ENCODE peak calls at places on chromosomes 12 and 14, in ten cellular contexts. C is mucosa of descending colon, V is prostate gland, O is fibroblast of mammary gland, Q is cardiac fibroblast, P is IMR-90, Z is OCI-LY7, B is uterus, G is astrocyte, F is GM12865. D is an unnamed sample.

GRCh38 chr12:88816201-88816600 is 235.9 kb upstream of the KITLG start:
- DNase-seq in G (peak; percentile 22), Q (no peak), Z (no peak), F (no peak), V (no peak), B (no peak), C (no peak), O (no peak), P (peak; percentile 8), D (no peak)

GRCh38 chr14:96979611-96980074 is 182.5 kb downstream of the VRK1 start:
- DNase-seq in P (no peak), V (no peak), B (no peak), G (no peak), Q (no peak), F (no peak), O (no peak), C (no peak), Z (no peak), D (no peak)

GRCh38 chr14:94680498-94681288 is 68.5 kb downstream of the SERPINA3 start:
- DNase-seq in B (peak; percentile 31), Z (no peak), P (no peak), G (no peak), O (no peak), Q (no peak), C (no peak), V (no peak), F (no peak), D (no peak)

GRCh38 chr12:4283512-4284255 is 10.1 kb downstream of the CCND2 start:
- DNase-seq in Q (no peak), B (no peak), Z (no peak), P (no peak), V (no peak), F (no peak), G (no peak), C (no peak), O (no peak), D (no peak)

GRCh38 chr12:30570206-30570890 is 125.3 kb downstream of the IPO8 start:
- DNase-seq in P (no peak), V (no peak), F (no peak), B (no peak), Z (no peak), G (no peak), C (no peak), Q (no peak), O (no peak), D (no peak)

GRCh38 chr12:13251496-13251895 is 55.0 kb downstream of the EMP1 start:
- DNase-seq in F (no peak), Q (no peak), V (no peak), Z (no peak), B (no peak), O (no peak), P (no peak), C (peak; percentile 50), G (no peak), D (no peak)

GRCh38 chr14:91138511-91139359 is 24.9 kb downstream of the DGLUCY start:
- DNase-seq in G (no peak), Z (peak; percentile 72), C (no peak), Q (peak; percentile 27), B (no peak), F (peak; percentile 74), V (no peak), O (peak; percentile 50), P (no peak), D (no peak)

GRCh38 chr14:69815556-69815955 is 18.5 kb upstream of the SLC10A1 start:
- DNase-seq in Z (no peak), V (no peak), C (no peak), G (no peak), Q (no peak), F (no peak), P (no peak), O (no peak), B (no peak), D (no peak)

GRCh38 chr12:110543252-110543959 is 39.7 kb downstream of the PPTC7 start:
- DNase-seq in G (peak; percentile 85), Z (no peak), B (peak; percentile 94), P (peak; percentile 80), Q (peak; percentile 94), F (peak; percentile 74), V (peak; percentile 96), O (peak; percentile 98), C (peak; percentile 65), D (no peak)

GRCh38 chr12:110546339-110546738 is 36.8 kb downstream of the PPTC7 start:
- DNase-seq in B (no peak), C (no peak), P (peak; percentile 94), V (no peak), Z (no peak), Q (peak; percentile 72), O (peak; percentile 96), G (peak; percentile 95), F (no peak), D (no peak)

GRCh38 chr12:110545812-110546211 is 37.3 kb downstream of the PPTC7 start:
- DNase-seq in C (no peak), G (no peak), V (no peak), B (no peak), P (peak; percentile 12), Z (no peak), F (no peak), O (peak; percentile 35), Q (no peak), D (no peak)

GRCh38 chr12:110547090-110547489 is 36.0 kb downstream of the PPTC7 start:
- DNase-seq in G (no peak), F (no peak), B (no peak), V (no peak), Q (no peak), O (no peak), P (no peak), C (no peak), Z (no peak), D (no peak)

GRCh38 chr12:110543965-110544364 is 39.2 kb downstream of the PPTC7 start:
- DNase-seq in C (no peak), O (no peak), G (no peak), Q (no peak), P (no peak), V (no peak), Z (no peak), F (no peak), B (no peak), D (no peak)
- H3K4me3 ChIP-seq in C (no peak overlapping the region), O (no peak overlapping the region), G (no peak overlapping the region), Q (no peak overlapping the region), P (no peak overlapping the region), V (no peak overlapping the region), Z (no peak overlapping the region), F (no peak overlapping the region), B (no peak overlapping the region), D (no peak overlapping the region)

GRCh38 chr12:52358575-52359350 is 8.5 kb downstream of the KRT85 start:
- DNase-seq in V (no peak), P (no peak), O (no peak), G (no peak), F (peak; percentile 72), B (no peak), Z (peak; percentile 91), C (no peak), Q (no peak), D (peak; percentile 39)
- TF ChIP-seq CTCF in V (no peak), P (no peak), O (no peak), G (no peak), F (peak; percentile 24), B (no peak), Z (peak; percentile 73), C (no peak), Q (no peak), D (peak; percentile 46)

GRCh38 chr14:103126873-103127304 is 3.6 kb downstream of the TNFAIP2 start:
- DNase-seq in Q (peak; percentile 27), C (peak; percentile 81), O (no peak), Z (no peak), P (no peak), G (no peak), F (no peak), B (peak; percentile 60), V (peak; percentile 76), D (no peak)

GRCh38 chr14:103126088-103126872 is 3.0 kb downstream of the TNFAIP2 start:
- DNase-seq in V (no peak), C (peak; percentile 27), P (no peak), O (no peak), F (no peak), G (no peak), B (peak; percentile 17), Z (no peak), Q (no peak), D (no peak)

GRCh38 chr14:103123634-103124500 is 606 bp downstream of the TNFAIP2 start:
- DNase-seq in Z (no peak), B (peak; percentile 74), P (no peak), G (no peak), V (no peak), C (peak; percentile 61), Q (peak; percentile 45), O (peak; percentile 35), F (no peak), D (no peak)

GRCh38 chr14:103124501-103125001 is 1.3 kb downstream of the TNFAIP2 start:
- DNase-seq in C (peak; percentile 33), G (no peak), O (no peak), V (no peak), Q (no peak), F (no peak), P (no peak), B (no peak), Z (no peak), D (no peak)

DNA sequence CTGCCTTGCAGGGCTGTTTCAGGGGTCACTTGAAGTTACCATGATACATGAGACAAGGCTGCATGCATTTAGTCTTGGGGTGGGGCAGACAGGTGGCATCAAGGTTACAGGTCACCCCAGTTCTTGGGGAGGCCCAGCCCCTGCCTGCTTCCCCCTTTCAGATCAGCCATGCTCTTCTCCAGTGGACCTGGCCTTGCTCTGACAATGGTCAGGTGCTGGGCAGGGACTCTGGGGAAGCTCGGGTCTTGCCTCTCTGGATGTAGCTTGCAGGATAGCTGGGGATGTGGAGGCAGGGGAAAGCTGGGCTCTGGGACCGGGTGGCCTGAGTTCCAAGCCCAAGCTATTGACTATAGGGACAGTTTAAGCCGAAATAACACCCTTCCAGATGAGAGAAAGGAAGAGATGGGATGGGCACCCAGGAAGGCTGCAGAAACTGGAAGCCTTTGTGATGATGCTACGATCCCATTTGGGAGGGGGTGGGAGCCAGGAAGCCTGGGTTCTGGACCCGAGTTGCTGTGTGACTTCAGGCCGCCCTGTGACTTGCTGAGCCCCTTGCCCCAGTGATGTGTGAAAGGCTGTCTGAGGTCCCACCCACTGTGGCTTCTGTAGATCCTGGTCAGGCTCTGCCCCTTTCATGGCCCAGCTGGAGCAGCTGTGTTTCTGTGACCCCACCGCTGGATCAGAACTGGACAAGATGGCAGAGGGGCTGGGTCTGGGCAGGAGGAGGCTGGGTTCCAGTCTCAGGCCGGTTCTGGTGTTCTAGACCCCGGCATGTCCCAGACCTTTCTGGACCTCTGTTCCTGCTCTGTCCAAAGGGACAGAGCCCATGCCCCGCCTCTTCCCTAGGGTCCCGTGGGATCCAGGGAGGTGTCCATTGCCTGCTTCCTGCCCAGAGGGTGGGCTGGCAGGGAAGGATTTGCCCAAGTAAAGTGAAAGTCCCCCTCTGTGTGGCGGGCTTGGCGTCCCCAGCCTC is 2.1 kb downstream of the TNFAIP2 start:
- DNase-seq in O (no peak), F (no peak), C (no peak), Z (no peak), G (no peak), B (no peak), V (no peak), P (no peak), Q (no peak), D (no peak)
- H3K4me3 ChIP-seq in O (no peak overlapping the region), F (peak overlapping the region; percentile 66), C (no peak overlapping the region), Z (no peak overlapping the region), G (no peak overlapping the region), B (no peak overlapping the region), V (no peak overlapping the region), P (no peak overlapping the region), Q (no peak overlapping the region), D (no peak overlapping the region)

DNA sequence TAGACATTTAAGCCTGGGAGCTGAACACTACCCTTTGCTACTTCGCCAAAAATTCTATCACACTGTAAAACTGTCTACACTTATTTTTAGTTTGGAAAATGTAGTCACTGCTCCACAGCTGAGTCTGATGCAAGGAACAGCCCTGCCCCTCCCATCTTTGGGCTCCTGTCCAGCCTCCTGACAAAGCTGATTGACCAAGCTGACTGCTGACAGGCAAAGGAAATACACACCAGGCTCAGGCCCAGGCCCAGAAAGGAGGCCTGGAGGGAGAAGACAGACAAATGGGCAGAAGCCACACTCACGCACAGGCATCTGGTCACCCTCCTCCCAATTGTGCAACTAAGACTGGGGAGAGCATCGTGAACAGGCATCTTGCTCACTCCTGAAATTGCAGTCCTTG is 55.3 kb downstream of the ISCA2 start:
- DNase-seq in V (no peak), B (peak; percentile 69), Q (peak; percentile 74), G (no peak), C (no peak), P (peak; percentile 38), F (no peak), O (peak; percentile 71), Z (no peak), D (no peak)
- TF ChIP-seq CTCF in V (no peak), B (no peak), Q (no peak), G (no peak), C (no peak), P (no peak), F (no peak), O (no peak), Z (no peak), D (no peak)

D was measured in GM06990.